ENCODE peak calls at places on chromosomes 7 and 10, in five cellular contexts. Z is right cardiac atrium, H is GM23248, S is right lobe of liver, K is heart left ventricle. G is an unnamed sample. For H3K9me3 and H3K4me1, the result is how much of the 10 kb centered on the place peaks cover.

GRCh38 chr7:28481131-28481926 is 69.0 kb downstream of the CREB5 start:
- DNase-seq in Z (no peak), H (peak), S (no peak), K (no peak), G (no peak)

GRCh38 chr10:29035721-29036120 is 253.1 kb upstream of the LYZL1 start:
- DNase-seq in Z (no peak), H (no peak), S (no peak), K (no peak), G (no peak)

GRCh38 chr7:95579318-95579717 is 17.0 kb downstream of the PDK4 start:
- DNase-seq in Z (no peak), H (no peak), S (no peak), K (no peak), G (no peak)

GRCh38 chr10:80132299-80133139 is at the start of gene PLAC9:
- DNase-seq in Z (peak), H (peak), S (no peak), K (peak), G (peak)

GRCh38 chr10:102661614-102662133 is 17.4 kb downstream of the TRIM8 start:
- DNase-seq in Z (no peak), H (peak), S (no peak), K (no peak), G (no peak)

GRCh38 chr7:142880886-142881505 is 4.5 kb downstream of the TRPV6 start:
- DNase-seq in Z (no peak), H (peak), S (peak), K (peak), G (no peak)

GRCh38 chr7:77199008-77199966 is at the start of gene FGL2:
- DNase-seq in Z (peak), H (peak), S (peak), K (peak), G (peak)

GRCh38 chr7:18866359-18867036 is 250.9 kb downstream of the TWIST1 start:
- DNase-seq in Z (peak), H (peak), S (no peak), K (peak), G (peak)

GRCh38 chr7:107948645-107949442 is 54.1 kb downstream of the LAMB1 start:
- DNase-seq in Z (no peak), H (peak), S (no peak), K (no peak), G (no peak)

GRCh38 chr10:45282061-45282460 is 33.3 kb downstream of the OR13A1 start:
- DNase-seq in Z (no peak), H (no peak), S (no peak), K (no peak), G (no peak)

DNA sequence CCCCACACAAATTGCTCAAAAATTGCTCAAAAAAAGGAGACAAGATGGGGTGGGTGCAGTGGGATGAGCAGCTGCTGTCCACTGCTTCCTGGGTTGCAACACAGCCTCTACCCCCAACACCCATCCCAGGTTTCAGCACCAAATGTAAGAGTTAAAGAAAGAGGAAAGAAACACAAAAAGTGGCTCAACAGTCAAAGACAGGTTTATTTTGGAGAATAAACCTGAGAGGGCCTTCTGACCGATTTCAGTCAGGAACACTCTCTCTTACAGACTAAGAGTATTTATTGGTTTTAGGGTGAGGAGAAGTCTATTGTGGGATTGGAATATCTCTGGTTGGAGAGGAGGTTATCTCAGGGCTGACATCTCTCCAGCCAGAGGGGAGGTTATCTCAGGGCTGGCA is 28.4 kb downstream of the OR13A1 start:
- DNase-seq in Z (no peak), H (no peak), S (no peak), K (no peak), G (no peak)
- H3K9me3 ChIP-seq in Z (under half), H (under half), S (under half), K (under half), G (under half)

GRCh38 chr10:63723320-63723719 is 202.1 kb downstream of the REEP3 start:
- DNase-seq in Z (no peak), H (no peak), S (no peak), K (no peak), G (no peak)
- H3K4me1 ChIP-seq in Z (under half), H (under half), S (under half), K (under half), G (under half)

GRCh38 chr7:1514407-1514806 is 10.2 kb upstream of the INTS1 start:
- DNase-seq in Z (no peak), H (no peak), S (no peak), K (no peak), G (no peak)
- H3K27ac ChIP-seq in Z (peak), H (no peak), S (no peak), K (peak), G (peak)

GRCh38 chr10:109187677-109188076 is 735.6 kb downstream of the XPNPEP1 start:
- DNase-seq in Z (no peak), H (no peak), S (no peak), K (no peak), G (no peak)
- H3K9me3 ChIP-seq in Z (under half), H (under half), S (under half), K (under half), G (under half)

GRCh38 chr10:71835671-71836593 is 15.1 kb downstream of the PSAP start:
- DNase-seq in Z (peak), H (peak), S (peak), K (peak), G (peak)
- H3K4me1 ChIP-seq in Z (under half), H (half or more), S (half or more), K (half or more), G (half or more)

DNA sequence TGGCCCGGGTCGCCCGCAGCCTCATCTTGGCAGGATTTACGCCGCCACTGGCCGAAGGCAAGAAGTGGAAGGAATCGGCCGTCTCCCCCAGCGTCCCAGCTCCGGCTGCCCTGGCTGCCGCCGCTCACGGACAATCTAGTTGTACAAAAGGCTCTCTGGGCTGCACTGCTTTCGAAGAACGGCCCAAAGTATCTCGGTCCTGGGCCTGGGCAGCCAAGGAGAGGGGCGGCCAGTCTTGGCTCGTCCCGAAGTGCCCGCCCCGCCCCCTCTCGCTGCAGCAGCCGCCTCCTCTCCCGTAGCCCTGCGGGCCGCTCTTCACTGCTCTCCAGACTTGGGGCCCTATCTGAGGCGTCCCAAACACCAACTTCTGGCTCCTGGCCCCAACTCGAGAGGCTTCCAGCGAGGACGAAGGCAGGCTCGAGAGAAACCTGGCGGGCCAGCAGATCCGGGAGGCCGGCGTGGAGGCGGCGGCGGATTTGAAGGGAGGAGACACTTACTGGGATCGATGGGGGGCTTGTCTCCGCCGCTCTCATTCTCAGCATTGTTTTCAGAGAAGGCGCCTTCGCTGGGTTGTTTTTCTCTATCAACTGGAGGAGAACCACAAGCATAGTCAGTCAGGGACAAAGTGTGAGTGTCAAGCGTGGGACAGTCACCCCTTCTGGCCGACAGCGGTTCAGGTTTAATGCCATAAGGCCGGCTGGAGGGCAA is 802 bp downstream of the HOXA9 start:
- DNase-seq in Z (no peak), H (peak), S (no peak), K (no peak), G (no peak)
- H3K27ac ChIP-seq in Z (no peak), H (peak), S (no peak), K (no peak), G (no peak)

GRCh38 chr7:55639640-55640039 is 67.3 kb upstream of the VOPP1 start:
- DNase-seq in Z (no peak), H (no peak), S (no peak), K (no peak), G (no peak)

GRCh38 chr7:55641273-55641691 is 69.0 kb upstream of the VOPP1 start:
- DNase-seq in Z (no peak), H (peak), S (peak), K (peak), G (no peak)

GRCh38 chr7:55641811-55642210 is 69.5 kb upstream of the VOPP1 start:
- DNase-seq in Z (no peak), H (peak), S (no peak), K (no peak), G (no peak)

GRCh38 chr7:55642266-55642665 is 70.0 kb upstream of the VOPP1 start:
- DNase-seq in Z (no peak), H (no peak), S (no peak), K (no peak), G (no peak)
- H3K9me3 ChIP-seq in Z (under half), H (under half), S (under half), K (under half), G (under half)

GRCh38 chr10:22621726-22622125 is 92.7 kb downstream of the PIP4K2A start:
- DNase-seq in Z (no peak), H (no peak), S (no peak), K (no peak), G (no peak)
- H3K4me1 ChIP-seq in Z (under half), H (half or more), S (under half), K (half or more), G (under half)

DNA sequence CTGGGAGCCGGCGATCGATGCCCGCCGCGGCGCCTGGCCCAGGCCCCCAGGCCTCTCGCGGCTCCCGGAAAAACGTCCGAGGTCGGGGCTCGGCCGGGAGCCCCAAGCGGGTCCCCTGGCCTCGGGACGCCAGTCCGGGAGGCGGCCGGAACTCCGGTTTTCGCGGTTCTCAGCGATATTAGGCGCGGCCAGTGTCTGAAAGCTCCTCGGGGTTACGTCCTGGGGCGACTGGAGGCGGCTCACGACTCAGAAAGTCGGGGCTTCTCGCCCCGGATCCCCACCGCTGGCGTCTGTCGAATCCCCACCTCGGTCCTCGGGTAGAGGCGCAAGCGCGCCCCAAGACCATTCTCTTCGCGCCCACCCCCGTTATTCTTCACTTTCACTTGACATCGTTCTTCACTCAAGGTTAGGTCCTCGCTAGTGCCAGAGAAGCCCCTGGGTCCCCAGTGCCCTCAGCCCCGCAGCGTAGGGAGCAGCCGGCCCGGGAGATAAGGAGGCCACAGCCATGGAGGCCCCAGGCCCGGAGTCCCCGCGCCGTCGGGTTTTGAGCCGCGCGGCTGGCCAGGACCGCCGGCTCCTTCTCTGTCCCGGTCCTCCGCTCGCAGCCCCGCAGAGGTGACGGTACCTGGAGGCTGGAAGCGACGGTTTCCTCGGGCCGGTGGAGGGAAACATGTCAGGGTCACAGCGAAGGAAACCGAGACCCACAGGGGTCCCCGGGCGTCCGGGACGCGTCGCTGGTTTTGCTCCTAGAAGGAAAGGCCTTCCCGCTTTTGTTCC is 35.2 kb upstream of the EBLN1 start:
- DNase-seq in Z (peak), H (peak), S (peak), K (peak), G (no peak)
- H3K27ac ChIP-seq in Z (peak), H (peak), S (peak), K (peak), G (peak)

GRCh38 chr7:154909241-154910105 is 93.5 kb downstream of the PAXIP1 start:
- DNase-seq in Z (no peak), H (no peak), S (no peak), K (no peak), G (no peak)

GRCh38 chr7:154907651-154908620 is 95.0 kb downstream of the PAXIP1 start:
- DNase-seq in Z (no peak), H (no peak), S (no peak), K (no peak), G (no peak)

GRCh38 chr7:154905615-154906014 is 97.3 kb downstream of the PAXIP1 start:
- DNase-seq in Z (no peak), H (no peak), S (no peak), K (no peak), G (no peak)

GRCh38 chr7:154906201-154906600 is 96.7 kb downstream of the PAXIP1 start:
- DNase-seq in Z (no peak), H (no peak), S (no peak), K (no peak), G (no peak)

DNA sequence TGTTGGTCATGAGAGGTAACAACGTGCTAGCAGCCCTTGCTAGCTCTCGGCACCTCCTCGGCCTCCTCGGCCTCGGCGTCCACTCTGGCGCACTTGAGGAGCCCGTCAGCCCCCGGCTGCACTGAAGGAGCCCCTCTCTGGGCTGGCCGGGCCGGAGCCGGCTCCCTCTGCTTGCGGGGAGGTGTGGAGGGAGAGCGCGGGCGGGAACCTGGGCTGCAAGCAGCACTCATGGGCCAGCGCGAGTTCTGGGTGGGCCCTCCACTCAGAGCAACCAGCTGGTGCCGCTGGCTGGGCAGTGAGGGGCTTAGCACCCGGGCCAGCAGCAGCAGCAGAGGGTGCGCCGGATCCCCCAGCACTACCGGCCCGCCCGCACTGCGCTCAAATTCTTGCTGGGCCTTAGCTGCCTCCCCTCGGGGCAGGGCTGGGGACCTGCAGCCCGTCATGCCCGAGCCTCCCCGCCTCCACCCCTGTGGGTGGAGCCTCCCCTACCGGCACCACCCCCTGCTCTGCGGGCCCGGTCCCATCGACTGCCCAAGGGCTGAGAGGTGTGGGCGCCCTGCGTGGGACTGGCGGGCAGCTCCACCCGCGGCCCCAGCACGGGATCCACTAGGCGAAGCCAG is 96.1 kb downstream of the PAXIP1 start:
- DNase-seq in Z (no peak), H (no peak), S (no peak), K (no peak), G (no peak)
- H3K9me3 ChIP-seq in Z (under half), H (under half), S (under half), K (under half), G (under half)

G was measured in right atrium auricular region.